ENCODE peak calls at places on chromosomes 1 and 21, in six cellular contexts. S is A549, N is NB4, P is endothelial cell of umbilical vein, R is HepG2, Z is K562. C is an unnamed sample.

GRCh38 chr1:18927082-18927653 is 24.8 kb upstream of the ALDH4A1 start:
- DNase-seq in Z (no peak), R (no peak), P (no peak), N (no peak), S (no peak), C (no peak)

GRCh38 chr1:208009303-208009702 is 98.4 kb upstream of the CD34 start:
- DNase-seq in P (no peak), S (no peak), R (no peak), N (no peak), Z (no peak), C (no peak)

GRCh38 chr1:193115629-193116227 is 6.1 kb upstream of the CDC73 start:
- DNase-seq in P (peak), Z (peak), S (peak), N (peak), R (peak), C (no peak)

GRCh38 chr1:206864939-206865671 is at the start of gene IL20:
- DNase-seq in N (peak), P (peak), R (peak), S (peak), Z (peak), C (peak)

GRCh38 chr1:9529190-9529589 is 10.1 kb upstream of the SLC25A33 start:
- DNase-seq in S (no peak), R (no peak), P (no peak), Z (peak), N (no peak), C (no peak)

GRCh38 chr21:38914531-38915385 is 109.0 kb downstream of the ETS2 start:
- DNase-seq in N (peak), P (no peak), S (no peak), R (peak), Z (no peak), C (no peak)

GRCh38 chr1:53299233-53299632 is 28.6 kb downstream of the LRP8 start:
- DNase-seq in N (no peak), R (no peak), S (no peak), Z (no peak), P (no peak), C (no peak)

GRCh38 chr1:39105061-39105840 is 79.1 kb downstream of the NDUFS5 start:
- DNase-seq in P (peak), R (no peak), Z (peak), N (peak), S (no peak), C (no peak)

GRCh38 chr1:157813269-157813668 is 6.7 kb downstream of the FCRL1 start:
- DNase-seq in N (no peak), P (no peak), R (no peak), Z (no peak), S (no peak), C (no peak)

GRCh38 chr1:196677781-196678509 is 26.1 kb downstream of the CFH start:
- DNase-seq in Z (no peak), S (no peak), N (no peak), R (no peak), P (no peak), C (no peak)

GRCh38 chr21:17802568-17802967 is 16.6 kb downstream of the C21orf91 start:
- DNase-seq in P (no peak), Z (no peak), R (no peak), N (no peak), S (no peak), C (no peak)

GRCh38 chr1:8015809-8016165 is 10.3 kb downstream of the ERRFI1 start:
- DNase-seq in S (no peak), N (no peak), Z (no peak), R (no peak), P (no peak), C (no peak)
- TF ChIP-seq MYC in S (no peak), N (no peak), Z (no peak), R (no peak), P (no peak), C (no peak)

GRCh38 chr1:239844833-239845232 is 246.8 kb upstream of the FMN2 start:
- DNase-seq in Z (no peak), N (no peak), P (no peak), R (no peak), S (no peak), C (no peak)
- TF ChIP-seq MYC in Z (no peak), N (no peak), P (no peak), R (no peak), S (no peak), C (no peak)

GRCh38 chr1:183739082-183739481 is 65.8 kb upstream of the RGL1 start:
- DNase-seq in N (no peak), Z (no peak), R (no peak), S (no peak), P (no peak), C (no peak)

GRCh38 chr1:183744132-183744913 is 60.6 kb upstream of the RGL1 start:
- DNase-seq in S (no peak), Z (no peak), N (no peak), P (no peak), R (no peak), C (no peak)

GRCh38 chr1:183739640-183740385 is 65.1 kb upstream of the RGL1 start:
- DNase-seq in R (no peak), P (peak), N (no peak), Z (no peak), S (no peak), C (no peak)

GRCh38 chr1:183736391-183736790 is 68.5 kb upstream of the RGL1 start:
- DNase-seq in P (no peak), N (no peak), R (no peak), S (no peak), Z (no peak), C (no peak)

DNA sequence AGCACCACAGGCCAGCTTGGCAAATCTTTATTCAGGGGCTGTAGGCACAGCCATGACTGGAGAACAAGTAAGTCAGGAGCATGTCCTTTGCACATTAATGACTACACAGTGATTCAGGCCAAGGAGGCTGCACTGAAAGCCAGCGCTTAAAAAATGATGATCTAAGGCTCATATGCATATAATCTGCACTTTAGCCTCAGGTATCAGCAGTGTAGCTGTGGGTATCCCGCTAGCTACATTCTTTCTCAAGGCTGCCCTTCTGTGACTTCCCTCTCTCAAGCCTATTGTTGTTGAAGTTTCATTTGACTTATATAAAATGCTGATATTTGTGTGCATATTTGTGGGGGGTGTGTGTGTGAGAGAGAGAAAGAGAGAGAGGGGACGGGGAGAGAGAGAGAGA is 62.6 kb upstream of the RGL1 start:
- DNase-seq in P (no peak), Z (no peak), S (no peak), N (no peak), R (no peak), C (no peak)
- TF ChIP-seq MYC in P (no peak), Z (no peak), S (no peak), N (no peak), R (no peak), C (no peak)

DNA sequence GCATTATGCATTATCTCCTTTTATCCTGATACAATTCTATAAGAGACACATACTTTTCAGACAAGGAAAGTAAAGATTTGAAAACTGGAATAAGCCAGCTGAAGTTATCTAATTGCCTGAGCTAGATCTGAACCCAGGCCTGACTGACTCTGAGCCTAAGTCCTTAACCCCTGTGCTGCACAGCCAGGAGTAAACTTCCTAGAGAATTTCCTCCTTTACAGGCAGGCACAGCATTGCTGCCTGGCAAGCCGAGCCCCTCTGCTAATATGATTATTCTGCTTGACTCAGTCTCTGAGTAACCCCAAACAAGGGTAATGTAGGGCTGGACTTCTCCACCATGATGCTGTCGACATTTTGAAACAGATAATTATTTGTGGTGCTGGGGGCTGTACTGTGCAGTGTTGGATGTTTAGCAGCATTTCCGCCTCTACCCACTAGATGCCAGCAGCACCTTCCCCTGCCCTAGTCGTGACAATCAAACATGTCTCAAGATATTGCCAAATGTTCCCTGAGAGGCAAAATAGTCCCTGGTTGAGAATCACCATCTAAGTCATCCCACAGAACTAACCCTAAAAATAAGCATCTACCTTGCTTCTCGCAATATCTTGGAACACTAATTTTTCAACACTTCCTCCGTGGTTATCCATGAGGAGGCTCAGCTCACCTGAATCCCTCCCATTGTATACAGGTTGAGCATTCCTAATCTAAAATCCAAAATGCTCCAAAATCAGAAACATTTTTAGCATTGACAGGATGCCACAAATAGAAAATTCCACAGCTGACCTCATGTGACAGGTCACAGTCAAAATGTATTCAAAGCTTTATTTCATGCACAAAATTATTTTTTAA is 18.5 kb downstream of the CAMK1G start:
- DNase-seq in N (peak), P (peak), S (peak), Z (peak), R (peak), C (no peak)
- TF ChIP-seq MYC in N (no peak), P (no peak), S (no peak), Z (no peak), R (no peak), C (no peak)

GRCh38 chr1:5994713-5995621 is 2.7 kb upstream of the NPHP4 start:
- DNase-seq in N (no peak), Z (no peak), P (no peak), R (no peak), S (no peak), C (peak)
- TF ChIP-seq MYC in N (no peak), Z (no peak), P (no peak), R (no peak), S (no peak), C (no peak)

DNA sequence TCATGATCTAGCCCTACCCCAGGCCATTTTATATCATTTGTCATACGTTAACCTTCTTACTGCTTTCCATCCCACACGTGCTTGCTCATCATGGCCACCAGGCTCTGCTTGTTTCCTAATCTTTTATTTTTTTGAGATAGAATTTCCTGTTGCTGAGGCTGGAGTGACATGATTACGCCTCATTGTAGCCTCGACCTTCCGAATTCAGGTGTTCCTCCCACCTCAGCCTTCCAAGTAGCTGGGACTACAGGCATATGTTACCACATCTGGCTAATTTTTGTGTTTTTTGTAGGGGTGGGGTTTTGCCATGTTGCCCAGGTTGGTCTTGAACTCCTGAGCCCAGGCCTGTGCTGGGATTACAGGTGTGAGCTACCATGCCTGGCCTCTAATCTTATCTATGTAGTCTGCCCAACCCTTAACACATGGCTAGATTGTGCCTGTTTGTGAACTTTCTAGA is 3.3 kb downstream of the UAP1 start:
- DNase-seq in S (no peak), R (no peak), N (peak), P (no peak), Z (peak), C (no peak)
- TF ChIP-seq MYC in S (no peak), R (no peak), N (no peak), P (no peak), Z (peak), C (no peak)

GRCh38 chr1:32865639-32866038 is 5.1 kb downstream of the FNDC5 start:
- DNase-seq in R (no peak), N (no peak), P (no peak), S (no peak), Z (no peak), C (no peak)
- TF ChIP-seq MYC in R (no peak), N (no peak), P (no peak), S (no peak), Z (no peak), C (no peak)

GRCh38 chr1:170741678-170742077 is 77.7 kb downstream of the PRRX1 start:
- DNase-seq in N (no peak), P (no peak), Z (no peak), S (no peak), R (no peak), C (no peak)

GRCh38 chr1:170743083-170743482 is 79.2 kb downstream of the PRRX1 start:
- DNase-seq in S (no peak), Z (no peak), R (no peak), N (no peak), P (no peak), C (no peak)

GRCh38 chr1:170739803-170740202 is 75.9 kb downstream of the PRRX1 start:
- DNase-seq in P (no peak), S (no peak), Z (no peak), N (no peak), R (no peak), C (no peak)

DNA sequence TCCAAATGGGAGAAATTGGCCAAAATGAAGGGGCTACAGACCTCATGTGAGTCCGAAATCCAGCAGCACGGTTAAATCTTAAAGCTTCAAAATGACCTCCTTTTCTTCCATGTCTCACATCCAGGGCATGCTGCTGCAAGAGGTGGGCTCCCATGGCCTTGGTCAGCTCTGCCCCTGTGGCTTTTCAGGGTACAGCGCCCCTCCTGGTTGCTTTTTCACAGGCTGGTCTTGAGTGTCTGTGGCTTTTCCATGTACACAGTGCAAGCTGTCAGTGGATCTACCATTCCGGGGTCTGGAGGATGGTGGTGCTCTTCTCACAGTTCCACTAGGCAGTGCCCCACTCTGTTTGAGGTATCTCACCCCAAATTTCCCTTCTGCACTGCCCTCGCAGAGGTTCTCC is 78.7 kb downstream of the PRRX1 start:
- DNase-seq in Z (no peak), P (no peak), S (no peak), R (no peak), N (no peak), C (no peak)
- TF ChIP-seq MYC in Z (no peak), P (no peak), S (no peak), R (no peak), N (no peak), C (no peak)

C was measured in GM12878.